ENCODE peak calls at places on chromosomes 6 and 20, in nine cellular contexts. G is hepatocyte; D is stimulated activated CD4-positive, alpha-beta T cell treated with anti-CD3 and anti-CD28 coated beads, Interleukin-12 subunit alpha, Interleukin-12 subunit beta, amount 100 ng/mL, for 4 hours; V is HCT116; K is GM04503; O is T-cell; F is cardiac septum; T is GM12891; Q is iPS DF 19.7. I is an unnamed sample.

GRCh38 chr6:75409286-75409685 is 84.3 kb downstream of the FILIP1 start:
- DNase-seq in T (no peak), F (no peak), G (no peak), O (no peak), V (no peak), Q (no peak), D (no peak), K (no peak), I (no peak)

GRCh38 chr6:162154930-162155329 is 572.6 kb downstream of the PRKN start:
- DNase-seq in F (no peak), G (no peak), Q (no peak), K (no peak), T (no peak), D (no peak), V (no peak), O (no peak), I (no peak)

GRCh38 chr6:90184334-90185298 is 112.0 kb downstream of the BACH2 start:
- DNase-seq in V (peak; percentile 15), O (no peak), G (peak; percentile 65), F (no peak), T (no peak), Q (no peak), D (no peak), K (no peak), I (no peak)

GRCh38 chr6:152404936-152405595 is 232.1 kb downstream of the SYNE1 start:
- DNase-seq in O (no peak), D (no peak), T (no peak), V (no peak), Q (no peak), K (no peak), F (no peak), G (no peak), I (no peak)

GRCh38 chr6:100881707-100882040 is 545 bp upstream of the ASCC3 start:
- DNase-seq in V (no peak), T (no peak), Q (no peak), G (no peak), K (no peak), O (no peak), D (no peak), F (no peak), I (no peak)

GRCh38 chr20:51752343-51752951 is 15.7 kb downstream of the ATP9A start:
- DNase-seq in V (no peak), T (no peak), O (no peak), G (peak; percentile 29), D (no peak), F (no peak), Q (no peak), K (peak; percentile 90), I (peak; percentile 40)

GRCh38 chr20:12023169-12023795 is 105.6 kb downstream of the BTBD3 start:
- DNase-seq in G (no peak), O (no peak), D (no peak), T (peak; percentile 4), K (no peak), F (no peak), Q (no peak), V (no peak), I (no peak)

GRCh38 chr20:2799271-2799670 is 1.2 kb downstream of the CPXM1 start:
- DNase-seq in T (no peak), O (no peak), Q (no peak), G (no peak), D (no peak), K (no peak), V (no peak), F (no peak), I (no peak)

GRCh38 chr20:20491784-20492145 is 123.9 kb downstream of the INSM1 start:
- DNase-seq in F (no peak), O (no peak), G (no peak), K (no peak), D (no peak), Q (no peak), T (no peak), V (no peak), I (no peak)

GRCh38 chr6:63805808-63806572 is 170.4 kb downstream of the PHF3 start:
- DNase-seq in Q (no peak), D (no peak), K (peak; percentile 64), V (no peak), F (no peak), G (peak; percentile 62), O (no peak), T (no peak), I (peak; percentile 86)

GRCh38 chr6:45703041-45703739 is 312.5 kb downstream of the CLIC5 start:
- DNase-seq in G (no peak), K (no peak), D (no peak), V (no peak), T (no peak), Q (no peak), O (no peak), F (no peak), I (no peak)

I was measured in A549.